ENCODE peak calls at places on chromosome 10, in six cellular contexts. X is HepG2, A is GM12864, G is WTC11, E is OCI-LY7, D is RWPE2. U is an unnamed sample.

GRCh38 chr10:44774676-44775401 is 136.3 kb upstream of the TMEM72 start:
- DNase-seq in X (no peak), A (no peak), G (no peak), E (no peak), D (no peak), U (no peak)

GRCh38 chr10:4043897-4044296 is 258.9 kb upstream of the KLF6 start:
- DNase-seq in X (no peak), A (no peak), G (no peak), E (no peak), D (no peak), U (no peak)

GRCh38 chr10:8594711-8595110 is 540.2 kb downstream of the GATA3 start:
- DNase-seq in X (no peak), A (no peak), G (no peak), E (no peak), D (no peak), U (no peak)

GRCh38 chr10:28250782-28251181 is 52.1 kb downstream of the MPP7 start:
- DNase-seq in X (peak; percentile 29), A (no peak), G (no peak), E (peak; percentile 44), D (no peak), U (no peak)

GRCh38 chr10:31242902-31243301 is 76.1 kb upstream of the ZEB1 start:
- DNase-seq in X (peak; percentile 59), A (peak; percentile 8), G (no peak), E (no peak), D (no peak), U (no peak)

GRCh38 chr10:25017661-25018060 is 1.2 kb downstream of the THNSL1 start:
- DNase-seq in X (no peak), A (no peak), G (no peak), E (peak; percentile 16), D (no peak), U (no peak)

GRCh38 chr10:113228570-113228969 is 278.5 kb downstream of the TCF7L2 start:
- DNase-seq in X (no peak), A (no peak), G (no peak), E (no peak), D (no peak), U (no peak)

GRCh38 chr10:102633848-102634247 is 10.4 kb upstream of the TRIM8 start:
- DNase-seq in X (no peak), A (no peak), G (no peak), E (no peak), D (peak; percentile 43), U (no peak)

DNA sequence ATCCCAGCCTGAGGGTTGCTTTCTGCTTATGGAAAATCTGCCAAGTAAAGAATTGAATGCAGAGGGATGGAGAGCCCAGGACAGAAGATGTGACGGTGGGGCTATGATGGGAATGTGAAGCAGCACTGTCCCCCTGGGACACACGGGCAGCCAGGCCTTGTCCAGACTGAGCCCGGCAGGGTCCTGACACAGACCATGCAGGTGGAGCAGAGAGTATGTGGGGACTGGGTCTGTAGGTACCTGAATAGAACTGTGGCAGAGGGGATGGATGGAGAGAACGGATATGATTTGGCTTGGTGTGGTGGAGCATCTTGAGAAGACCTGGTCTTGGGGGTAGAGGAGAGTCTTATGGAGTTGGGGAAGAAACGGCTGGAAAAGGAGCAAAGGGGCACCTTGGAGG is 732 bp upstream of the LRRC18 start:
- DNase-seq in X (no peak), A (no peak), G (no peak), E (no peak), D (no peak), U (no peak)
- TF ChIP-seq CTCF in X (no peak), A (no peak), G (no peak), E (no peak), D (no peak), U (no peak)

DNA sequence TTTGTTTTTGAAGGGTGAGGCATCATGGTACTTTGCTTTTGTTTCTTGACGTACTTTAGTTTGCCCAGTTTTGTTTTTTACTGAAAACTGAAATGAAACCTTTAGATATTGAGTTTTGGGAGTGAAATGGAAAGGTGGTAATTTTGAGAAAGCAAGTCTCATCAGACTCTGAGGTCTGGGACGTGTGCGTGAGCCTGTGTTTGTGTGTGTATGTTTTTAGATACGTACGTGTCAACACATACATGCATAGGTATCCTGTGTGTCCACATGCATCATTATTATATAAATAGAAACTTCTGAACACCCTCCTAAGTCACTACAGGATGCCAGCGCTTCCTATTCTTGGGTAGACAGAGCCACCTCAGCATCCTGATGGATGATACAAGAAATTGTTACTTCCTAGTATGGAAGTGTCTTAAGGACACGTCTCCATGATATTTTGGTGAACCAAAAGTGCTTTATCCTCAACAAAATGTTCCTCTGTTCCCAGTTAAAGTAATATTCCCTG is 47.8 kb downstream of the PROSER2 start:
- DNase-seq in X (no peak), A (no peak), G (no peak), E (no peak), D (no peak), U (no peak)
- TF ChIP-seq CTCF in X (no peak), A (no peak), G (no peak), E (no peak), D (no peak), U (no peak)

GRCh38 chr10:92756233-92757065 is 66.7 kb downstream of the HHEX start:
- DNase-seq in X (peak; percentile 92), A (peak; percentile 92), G (no peak), E (peak; percentile 97), D (no peak), U (no peak)

GRCh38 chr10:92755725-92756124 is 66.0 kb downstream of the HHEX start:
- DNase-seq in X (no peak), A (no peak), G (no peak), E (no peak), D (no peak), U (no peak)

GRCh38 chr10:92757066-92757716 is 67.4 kb downstream of the HHEX start:
- DNase-seq in X (peak; percentile 72), A (peak; percentile 81), G (peak; percentile 41), E (peak; percentile 95), D (no peak), U (peak; percentile 22)

GRCh38 chr10:92758594-92758993 is 68.8 kb downstream of the HHEX start:
- DNase-seq in X (peak; percentile 25), A (no peak), G (no peak), E (no peak), D (no peak), U (no peak)

GRCh38 chr10:92757720-92758119 is 68.0 kb downstream of the HHEX start:
- DNase-seq in X (no peak), A (no peak), G (no peak), E (peak; percentile 76), D (no peak), U (no peak)
- TF ChIP-seq CTCF in X (no peak), A (no peak), G (no peak), E (no peak), D (no peak), U (no peak)

DNA sequence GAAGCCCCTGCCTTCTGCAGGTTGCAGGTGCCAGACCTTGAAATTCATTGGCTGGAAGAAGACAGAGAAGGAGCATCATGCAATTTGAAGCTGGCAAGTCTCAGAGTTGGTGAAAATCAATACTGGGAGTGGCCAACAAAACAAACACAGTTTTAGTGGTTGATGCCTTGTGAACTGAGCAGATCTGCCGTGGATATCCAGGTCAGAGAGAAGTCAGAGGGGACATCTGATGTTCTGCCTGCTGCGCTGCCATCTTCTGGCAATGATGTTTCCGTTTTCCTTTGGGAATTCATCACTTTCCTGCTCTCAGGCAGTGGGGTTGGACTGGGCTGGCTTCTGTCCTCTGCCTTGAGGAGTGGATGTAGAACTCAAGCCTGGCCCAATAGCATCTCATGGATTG is 132.0 kb downstream of the RPS24 start:
- DNase-seq in X (peak; percentile 60), A (no peak), G (peak; percentile 36), E (no peak), D (no peak), U (peak; percentile 18)
- TF ChIP-seq CTCF in X (peak; percentile 77), A (no peak), G (no peak), E (no peak), D (no peak), U (no peak)

DNA sequence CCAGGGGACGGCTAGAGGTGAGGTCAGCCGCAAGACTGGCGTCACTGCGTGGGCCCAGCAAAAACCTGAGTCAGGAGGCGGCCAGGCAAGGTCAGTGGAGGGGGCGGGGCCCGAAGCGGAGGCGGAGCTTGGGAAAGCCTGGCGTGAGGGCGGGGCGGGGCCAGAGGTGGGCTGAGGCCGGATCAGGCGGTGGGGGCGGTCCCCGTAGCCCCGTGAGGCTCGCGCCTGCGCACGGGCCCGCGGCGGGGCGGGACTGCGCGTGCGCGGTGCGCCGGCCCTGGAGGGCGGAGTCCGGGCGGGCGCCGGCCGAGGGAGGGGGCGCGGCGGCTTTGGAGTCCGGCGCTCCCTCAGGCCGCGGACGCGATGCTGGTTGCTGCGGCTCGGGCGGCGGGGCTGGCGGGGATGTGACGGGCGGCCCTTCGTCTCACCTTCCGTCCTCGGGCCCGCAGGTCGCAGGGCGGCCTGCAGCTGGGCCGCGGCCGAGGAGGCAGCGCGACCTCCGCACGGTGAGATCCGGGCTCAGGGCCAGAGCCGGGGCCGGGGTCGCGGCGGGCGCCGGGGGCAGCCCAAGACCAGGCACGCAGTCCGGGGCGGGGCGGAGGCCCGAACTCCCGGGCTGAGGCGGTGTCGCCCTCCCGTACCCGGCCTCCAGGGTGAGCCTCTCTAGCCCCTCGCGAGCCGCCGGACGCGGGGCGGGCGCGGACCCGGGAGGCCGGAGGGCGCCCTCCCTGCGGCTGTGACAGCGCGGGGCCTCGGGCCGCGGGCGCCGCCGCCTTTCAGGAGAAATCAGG is at the start of gene CCSER2:
- DNase-seq in X (peak; percentile 88), A (no peak), G (peak; percentile 99), E (peak; percentile 91), D (peak; percentile 97), U (peak; percentile 100)
- TF ChIP-seq CTCF in X (no peak), A (no peak), G (no peak), E (peak; percentile 52), D (peak; percentile 12), U (no peak)

GRCh38 chr10:78004215-78005026 is 24.9 kb downstream of the POLR3A start:
- DNase-seq in X (no peak), A (no peak), G (no peak), E (no peak), D (no peak), U (no peak)
- TF ChIP-seq CTCF in X (peak; percentile 36), A (no peak), G (no peak), E (no peak), D (no peak), U (no peak)

DNA sequence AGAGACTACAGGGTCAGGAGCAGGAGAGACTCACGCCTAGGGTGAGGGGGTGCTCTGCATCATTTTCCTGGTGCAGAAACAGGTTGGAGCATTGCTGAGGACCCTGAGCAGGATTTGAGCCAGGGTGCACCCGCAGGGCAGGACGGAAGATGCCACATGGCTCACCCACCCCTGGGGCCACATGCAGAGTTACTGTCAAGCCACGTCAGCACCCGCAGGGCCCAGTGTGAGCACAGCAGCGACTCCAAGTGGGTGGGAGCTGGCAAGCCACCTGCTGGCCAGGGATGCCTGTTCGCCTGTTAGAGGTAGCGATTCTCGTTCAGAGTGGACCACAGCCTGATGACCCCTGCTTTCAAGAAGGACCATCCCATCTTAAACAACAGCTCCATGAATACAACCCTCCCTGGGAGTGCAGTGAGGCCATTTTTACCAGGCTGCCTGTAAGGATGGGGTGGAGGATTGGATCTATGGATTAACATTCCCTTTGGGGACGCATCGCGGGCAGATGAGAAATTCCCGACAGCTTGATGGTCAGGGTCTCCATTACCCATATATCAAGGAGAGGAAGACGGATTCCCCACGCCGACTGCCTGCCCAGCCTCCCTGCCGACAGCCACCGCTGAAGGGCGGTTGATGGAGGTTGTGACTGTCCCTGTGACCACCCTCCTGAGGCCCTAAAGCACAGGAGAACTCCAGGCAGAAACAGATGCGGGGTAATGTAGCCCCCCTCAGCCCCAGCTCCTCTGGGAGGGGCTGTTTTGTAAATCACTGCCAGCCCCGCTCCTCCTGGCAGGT is 101.1 kb upstream of the RET start:
- DNase-seq in X (peak; percentile 20), A (no peak), G (peak; percentile 18), E (peak; percentile 7), D (peak; percentile 43), U (no peak)
- TF ChIP-seq CTCF in X (peak; percentile 52), A (no peak), G (no peak), E (peak; percentile 42), D (no peak), U (no peak)

GRCh38 chr10:99698504-99699080 is 33.3 kb downstream of the COX15 start:
- DNase-seq in X (no peak), A (no peak), G (no peak), E (no peak), D (no peak), U (no peak)
- TF ChIP-seq CTCF in X (peak; percentile 51), A (peak; percentile 27), G (no peak), E (peak; percentile 55), D (peak; percentile 33), U (peak; percentile 8)

U was measured in nephron progenitor cell.